ENCODE peak calls at places on chromosomes 5 and 9, in seven cellular contexts. E is IMR-90, O is stomach, L is HCT116, J is uterus, X is sigmoid colon, D is tibial nerve. Y is an unnamed sample.

GRCh38 chr5:80864706-80865435 is 95.3 kb upstream of the RASGRF2 start:
- DNase-seq in E (no peak), O (no peak), L (no peak), J (no peak), X (no peak), D (no peak), Y (no peak)

GRCh38 chr5:58924306-58924705 is 341.4 kb downstream of the RAB3C start:
- DNase-seq in E (no peak), O (no peak), L (no peak), J (no peak), X (no peak), D (no peak), Y (no peak)

GRCh38 chr5:107425541-107426031 is 245.2 kb downstream of the EFNA5 start:
- DNase-seq in E (peak; percentile 80), O (no peak), L (peak; percentile 36), J (no peak), X (no peak), D (no peak), Y (no peak)

GRCh38 chr5:133827001-133827400 is 141.4 kb downstream of the C5orf15 start:
- DNase-seq in E (no peak), O (no peak), L (no peak), J (no peak), X (no peak), D (no peak), Y (peak; percentile 40)

GRCh38 chr5:170907758-170908157 is 45.9 kb downstream of the RANBP17 start:
- DNase-seq in E (peak; percentile 85), O (no peak), L (peak; percentile 10), J (no peak), X (no peak), D (no peak), Y (no peak)

GRCh38 chr9:126526218-126527108 is 87.3 kb upstream of the LMX1B start:
- DNase-seq in E (no peak), O (no peak), L (no peak), J (no peak), X (peak; percentile 40), D (no peak), Y (no peak)

GRCh38 chr5:91382530-91383026 is 539 bp downstream of the ARRDC3 start:
- DNase-seq in E (peak; percentile 33), O (peak; percentile 42), L (no peak), J (peak; percentile 28), X (no peak), D (no peak), Y (no peak)

GRCh38 chr5:126969548-126969947 is 60.8 kb downstream of the MARCHF3 start:
- DNase-seq in E (no peak), O (no peak), L (no peak), J (no peak), X (no peak), D (no peak), Y (no peak)

GRCh38 chr5:135398160-135398854 is 724 bp downstream of the MACROH2A1 start:
- DNase-seq in E (no peak), O (peak; percentile 48), L (peak; percentile 13), J (no peak), X (no peak), D (no peak), Y (peak; percentile 86)

GRCh38 chr5:118918232-118918631 is 70.1 kb downstream of the DTWD2 start:
- DNase-seq in E (no peak), O (no peak), L (no peak), J (no peak), X (no peak), D (no peak), Y (no peak)

GRCh38 chr5:151937851-151938250 is 13.2 kb upstream of the GLRA1 start:
- DNase-seq in E (no peak), O (no peak), L (no peak), J (no peak), X (no peak), D (no peak), Y (no peak)

GRCh38 chr5:5645198-5645597 is 222.7 kb downstream of the ICE1 start:
- DNase-seq in E (no peak), O (no peak), L (no peak), J (no peak), X (no peak), D (no peak), Y (no peak)

GRCh38 chr5:145796318-145796717 is 38.8 kb downstream of the PRELID2 start:
- DNase-seq in E (no peak), O (no peak), L (no peak), J (no peak), X (no peak), D (no peak), Y (no peak)

GRCh38 chr5:20619606-20620005 is 631.6 kb upstream of the CDH18 start:
- DNase-seq in E (no peak), O (no peak), L (no peak), J (no peak), X (no peak), D (no peak), Y (no peak)

GRCh38 chr5:1751864-1752822 is 47.5 kb downstream of the MRPL36 start:
- DNase-seq in E (no peak), O (no peak), L (no peak), J (no peak), X (peak; percentile 29), D (no peak), Y (no peak)

GRCh38 chr5:25995209-25995608 is 1043.2 kb downstream of the CDH9 start:
- DNase-seq in E (no peak), O (no peak), L (no peak), J (no peak), X (no peak), D (no peak), Y (no peak)

GRCh38 chr9:120592210-120592609 is 12.2 kb upstream of the CDK5RAP2 start:
- DNase-seq in E (no peak), O (no peak), L (no peak), J (no peak), X (no peak), D (no peak), Y (no peak)

GRCh38 chr5:172274951-172275753 is 8.4 kb downstream of the UBTD2 start:
- DNase-seq in E (no peak), O (no peak), L (no peak), J (no peak), X (no peak), D (peak; percentile 40), Y (no peak)

GRCh38 chr9:93148721-93149120 is 14.7 kb upstream of the NINJ1 start:
- DNase-seq in E (no peak), O (no peak), L (no peak), J (no peak), X (no peak), D (no peak), Y (no peak)

GRCh38 chr9:131590449-131590848 is 45.1 kb downstream of the PRRT1B start:
- DNase-seq in E (no peak), O (no peak), L (no peak), J (peak; percentile 9), X (no peak), D (no peak), Y (no peak)
- TF ChIP-seq POLR2A in E (no peak), O (no peak), L (no peak), J (no peak), X (no peak), D (no peak), Y (no peak)

GRCh38 chr5:77631166-77631582 is 7.3 kb downstream of the OTP start:
- DNase-seq in E (no peak), O (no peak), L (no peak), J (no peak), X (no peak), D (no peak), Y (no peak)

GRCh38 chr5:77635073-77635472 is 3.4 kb downstream of the OTP start:
- DNase-seq in E (no peak), O (no peak), L (no peak), J (no peak), X (no peak), D (no peak), Y (no peak)

GRCh38 chr5:77630246-77631165 is 8.0 kb downstream of the OTP start:
- DNase-seq in E (no peak), O (peak; percentile 43), L (peak; percentile 61), J (no peak), X (no peak), D (no peak), Y (no peak)

GRCh38 chr5:77629553-77630245 is 8.8 kb downstream of the OTP start:
- DNase-seq in E (no peak), O (no peak), L (no peak), J (no peak), X (no peak), D (no peak), Y (no peak)

GRCh38 chr5:77632526-77633268 is 5.8 kb downstream of the OTP start:
- DNase-seq in E (no peak), O (no peak), L (no peak), J (no peak), X (no peak), D (no peak), Y (no peak)
- TF ChIP-seq POLR2A in E (no peak), O (no peak), L (no peak), J (no peak), X (no peak), D (no peak), Y (no peak)

DNA sequence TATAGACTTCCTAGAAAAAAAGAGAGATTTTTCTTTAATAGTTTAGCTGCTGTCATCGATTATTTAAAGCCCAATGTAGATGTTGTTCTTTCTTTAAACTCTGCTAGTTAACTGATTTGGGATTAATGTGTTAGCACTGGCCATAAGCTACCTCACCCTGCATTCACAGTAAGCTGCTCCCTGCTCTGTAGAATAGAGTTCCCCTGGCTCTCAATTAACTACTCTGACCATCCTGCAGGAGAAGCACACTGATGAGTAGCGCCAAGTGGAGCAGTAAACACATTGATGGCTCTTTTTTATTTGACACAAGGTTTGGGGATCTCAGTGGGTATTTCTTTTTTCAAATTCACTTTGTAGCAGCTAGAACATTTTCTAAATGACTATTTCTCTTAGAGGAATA is 807.9 kb upstream of the ZNF608 start:
- DNase-seq in E (no peak), O (no peak), L (no peak), J (no peak), X (no peak), D (no peak), Y (no peak)
- TF ChIP-seq POLR2A in E (no peak), O (no peak), L (no peak), J (no peak), X (no peak), D (no peak), Y (no peak)

GRCh38 chr9:114429488-114429887 is 41.7 kb upstream of the AKNA start:
- DNase-seq in E (no peak), O (no peak), L (no peak), J (no peak), X (peak; percentile 43), D (no peak), Y (no peak)
- TF ChIP-seq POLR2A in E (no peak), O (no peak), L (no peak), J (no peak), X (no peak), D (no peak), Y (no peak)